ENCODE peak calls at places on chromosomes 12 and 14, in nine cellular contexts. J is HEK293T; O is stimulated activated CD8-positive, alpha-beta memory T cell treated with anti-CD3 and anti-CD28 coated beads, Interleukin-7, amount 100 ng/mL, for 1 hour; H is left cardiac atrium; Y is tibial artery; K is glutamatergic neuron; M is CD4-positive, CD25-positive, alpha-beta regulatory T cell; N is dorsolateral prefrontal cortex; G is RCC 7860. L is an unnamed sample.

GRCh38 chr12:115963030-115963480 is 314.4 kb downstream of the MED13L start:
- DNase-seq in J (no peak), O (no peak), H (no peak), Y (no peak), K (no peak), M (no peak), N (no peak), G (peak; percentile 70), L (no peak)

GRCh38 chr14:96960598-96961116 is 163.5 kb downstream of the VRK1 start:
- DNase-seq in J (no peak), O (no peak), H (no peak), Y (no peak), K (no peak), M (no peak), N (no peak), G (no peak), L (no peak)

GRCh38 chr12:102120886-102121285 is 903 bp downstream of the PARPBP start:
- DNase-seq in J (peak; percentile 18), O (no peak), H (no peak), Y (no peak), K (no peak), M (no peak), N (no peak), G (peak; percentile 25), L (no peak)

GRCh38 chr12:77343291-77343690 is 277.9 kb upstream of the E2F7 start:
- DNase-seq in J (no peak), O (no peak), H (no peak), Y (no peak), K (no peak), M (no peak), N (no peak), G (no peak), L (no peak)

GRCh38 chr14:96100171-96101064 is 61.3 kb downstream of the C14orf132 start:
- DNase-seq in J (peak; percentile 79), O (peak; percentile 7), H (peak; percentile 77), Y (peak; percentile 81), K (peak; percentile 91), M (no peak), N (peak; percentile 83), G (peak; percentile 26), L (peak; percentile 75)

GRCh38 chr14:57831981-57832380 is 33.9 kb downstream of the SLC35F4 start:
- DNase-seq in J (peak; percentile 54), O (no peak), H (no peak), Y (no peak), K (no peak), M (no peak), N (no peak), G (no peak), L (no peak)

GRCh38 chr12:27511723-27512045 is 12.3 kb upstream of the PPFIBP1 start:
- DNase-seq in J (no peak), O (no peak), H (no peak), Y (no peak), K (no peak), M (no peak), N (no peak), G (no peak), L (no peak)

GRCh38 chr12:84436134-84436533 is 476.5 kb downstream of the SLC6A15 start:
- DNase-seq in J (no peak), O (no peak), H (no peak), Y (no peak), K (no peak), M (no peak), N (no peak), G (no peak), L (no peak)

GRCh38 chr14:58639842-58640484 is 2.2 kb downstream of the DACT1 start:
- DNase-seq in J (peak; percentile 68), O (no peak), H (peak; percentile 45), Y (no peak), K (peak; percentile 43), M (no peak), N (no peak), G (peak; percentile 47), L (no peak)

GRCh38 chr14:99561827-99562226 is 42.2 kb downstream of the CCDC85C start:
- DNase-seq in J (no peak), O (no peak), H (no peak), Y (no peak), K (no peak), M (no peak), N (no peak), G (no peak), L (no peak)

GRCh38 chr12:52924764-52925716 is 20.2 kb upstream of the KRT8 start:
- DNase-seq in J (no peak), O (no peak), H (peak; percentile 36), Y (no peak), K (no peak), M (no peak), N (no peak), G (peak; percentile 95), L (no peak)

GRCh38 chr12:53048780-53049401 is 974 bp upstream of the TNS2 start:
- DNase-seq in J (no peak), O (no peak), H (peak; percentile 81), Y (peak; percentile 92), K (peak; percentile 32), M (no peak), N (no peak), G (no peak), L (no peak)